ENCODE peak calls at places on chromosomes 13 and 19, in six cellular contexts. One of them, this sample, is unnamed.

GRCh38 chr19:11243798-11244169 is 4.4 kb downstream of the ANGPTL8 start:
- DNase-seq in cardiac muscle cell: no peak
- DNase-seq in lung: no peak
- DNase-seq in HCT116: no peak
- DNase-seq in transverse colon: no peak
- DNase-seq in pancreas: no peak
- DNase-seq in this sample: no peak

GRCh38 chr13:52845334-52845761 is 3.1 kb downstream of the PCDH8 start:
- DNase-seq in HCT116: no peak
- DNase-seq in cardiac muscle cell: peak; percentile 47
- DNase-seq in pancreas: no peak
- DNase-seq in transverse colon: no peak
- DNase-seq in lung: no peak
- DNase-seq in this sample: no peak

GRCh38 chr13:102136735-102137296 is 265.0 kb downstream of the FGF14 start:
- DNase-seq in cardiac muscle cell: no peak
- DNase-seq in pancreas: no peak
- DNase-seq in lung: no peak
- DNase-seq in transverse colon: no peak
- DNase-seq in HCT116: no peak
- DNase-seq in this sample: no peak

GRCh38 chr13:110714798-110715394 is 1.4 kb downstream of the ING1 start:
- DNase-seq in HCT116: no peak
- DNase-seq in pancreas: peak; percentile 73
- DNase-seq in transverse colon: peak; percentile 63
- DNase-seq in cardiac muscle cell: peak; percentile 63
- DNase-seq in lung: peak; percentile 61
- DNase-seq in this sample: peak; percentile 83

GRCh38 chr19:56507446-56508281 is at the start of gene ZNF471:
- DNase-seq in transverse colon: peak; percentile 95
- DNase-seq in pancreas: peak; percentile 98
- DNase-seq in cardiac muscle cell: peak; percentile 93
- DNase-seq in lung: peak; percentile 96
- DNase-seq in HCT116: no peak
- DNase-seq in this sample: peak; percentile 97

GRCh38 chr19:16366433-16367268 is 42.0 kb downstream of the KLF2 start:
- DNase-seq in transverse colon: no peak
- DNase-seq in HCT116: no peak
- DNase-seq in lung: no peak
- DNase-seq in cardiac muscle cell: no peak
- DNase-seq in pancreas: no peak
- DNase-seq in this sample: no peak

GRCh38 chr13:25371608-25372274 is at the start of gene ATP8A2:
- DNase-seq in transverse colon: no peak
- DNase-seq in lung: no peak
- DNase-seq in pancreas: no peak
- DNase-seq in HCT116: no peak
- DNase-seq in cardiac muscle cell: peak; percentile 59
- DNase-seq in this sample: no peak

GRCh38 chr19:8585057-8585893 is 8.0 kb upstream of the MYO1F start:
- DNase-seq in pancreas: no peak
- DNase-seq in HCT116: no peak
- DNase-seq in cardiac muscle cell: no peak
- DNase-seq in transverse colon: no peak
- DNase-seq in lung: no peak
- DNase-seq in this sample: no peak

GRCh38 chr13:109784590-109785140 is 1.7 kb downstream of the IRS2 start:
- DNase-seq in cardiac muscle cell: peak; percentile 89
- DNase-seq in transverse colon: peak; percentile 80
- DNase-seq in lung: peak; percentile 72
- DNase-seq in pancreas: peak; percentile 59
- DNase-seq in HCT116: no peak
- DNase-seq in this sample: peak; percentile 88

GRCh38 chr19:17097593-17098126 is 22.1 kb downstream of the MYO9B start:
- DNase-seq in cardiac muscle cell: peak; percentile 68
- DNase-seq in HCT116: no peak
- DNase-seq in transverse colon: no peak
- DNase-seq in pancreas: no peak
- DNase-seq in lung: no peak
- DNase-seq in this sample: no peak

GRCh38 chr13:93727301-93728141 is 500.9 kb downstream of the GPC6 start:
- DNase-seq in HCT116: no peak
- DNase-seq in transverse colon: no peak
- DNase-seq in cardiac muscle cell: peak; percentile 65
- DNase-seq in lung: no peak
- DNase-seq in pancreas: no peak
- DNase-seq in this sample: no peak

GRCh38 chr19:11659612-11660011 is 62.3 kb downstream of the ZNF627 start:
- DNase-seq in HCT116: no peak
- DNase-seq in cardiac muscle cell: no peak
- DNase-seq in lung: no peak
- DNase-seq in pancreas: no peak
- DNase-seq in transverse colon: no peak
- DNase-seq in this sample: no peak

GRCh38 chr13:26022538-26023292 is 29.1 kb downstream of the SHISA2 start:
- DNase-seq in cardiac muscle cell: peak; percentile 88
- DNase-seq in lung: peak; percentile 85
- DNase-seq in HCT116: no peak
- DNase-seq in pancreas: peak; percentile 49
- DNase-seq in transverse colon: no peak
- DNase-seq in this sample: peak; percentile 54

GRCh38 chr13:91187522-91187921 is 160.0 kb upstream of the MIR17HG start:
- DNase-seq in lung: no peak
- DNase-seq in cardiac muscle cell: no peak
- DNase-seq in HCT116: no peak
- DNase-seq in transverse colon: no peak
- DNase-seq in pancreas: no peak
- DNase-seq in this sample: no peak

GRCh38 chr19:10744222-10744847 is 26.5 kb downstream of the DNM2 start:
- DNase-seq in lung: no peak
- DNase-seq in cardiac muscle cell: no peak
- DNase-seq in transverse colon: no peak
- DNase-seq in HCT116: no peak
- DNase-seq in pancreas: no peak
- DNase-seq in this sample: peak; percentile 51

GRCh38 chr13:97432232-97432916 is 1.6 kb upstream of the RAP2A start:
- DNase-seq in cardiac muscle cell: peak; percentile 3
- DNase-seq in HCT116: no peak
- DNase-seq in transverse colon: no peak
- DNase-seq in pancreas: no peak
- DNase-seq in lung: no peak
- DNase-seq in this sample: no peak

GRCh38 chr13:45718992-45719391 is 16.9 kb downstream of the CBY2 start:
- DNase-seq in cardiac muscle cell: no peak
- DNase-seq in transverse colon: no peak
- DNase-seq in lung: no peak
- DNase-seq in HCT116: no peak
- DNase-seq in pancreas: no peak
- DNase-seq in this sample: no peak

GRCh38 chr13:99380921-99381645 is 73.9 kb upstream of the GPR183 start:
- DNase-seq in cardiac muscle cell: no peak
- DNase-seq in HCT116: no peak
- DNase-seq in lung: no peak
- DNase-seq in pancreas: no peak
- DNase-seq in transverse colon: no peak
- DNase-seq in this sample: no peak

GRCh38 chr13:60538566-60538965 is 141.5 kb downstream of the TDRD3 start:
- DNase-seq in HCT116: no peak
- DNase-seq in pancreas: no peak
- DNase-seq in cardiac muscle cell: no peak
- DNase-seq in transverse colon: no peak
- DNase-seq in lung: no peak
- DNase-seq in this sample: no peak

GRCh38 chr13:98156259-98156658 is 13.4 kb downstream of the FARP1 start:
- DNase-seq in HCT116: no peak
- DNase-seq in transverse colon: no peak
- DNase-seq in pancreas: no peak
- DNase-seq in lung: no peak
- DNase-seq in cardiac muscle cell: no peak
- DNase-seq in this sample: no peak

GRCh38 chr13:53151692-53152421 is 123.2 kb downstream of the OLFM4 start:
- DNase-seq in HCT116: peak; percentile 15
- DNase-seq in lung: no peak
- DNase-seq in pancreas: peak; percentile 43
- DNase-seq in transverse colon: peak; percentile 44
- DNase-seq in cardiac muscle cell: peak; percentile 85
- DNase-seq in this sample: peak; percentile 72

GRCh38 chr13:50341526-50341925 is 326.3 kb downstream of the KCNRG start:
- DNase-seq in HCT116: no peak
- DNase-seq in cardiac muscle cell: no peak
- DNase-seq in lung: no peak
- DNase-seq in transverse colon: no peak
- DNase-seq in pancreas: no peak
- DNase-seq in this sample: no peak

GRCh38 chr13:110925023-110925608 is 10.2 kb upstream of the ANKRD10 start:
- DNase-seq in lung: no peak
- DNase-seq in pancreas: no peak
- DNase-seq in HCT116: no peak
- DNase-seq in transverse colon: no peak
- DNase-seq in cardiac muscle cell: peak; percentile 50
- DNase-seq in this sample: no peak

GRCh38 chr19:35045667-35046300 is 4.3 kb downstream of the HPN start:
- DNase-seq in transverse colon: no peak
- DNase-seq in pancreas: no peak
- DNase-seq in lung: no peak
- DNase-seq in HCT116: no peak
- DNase-seq in cardiac muscle cell: no peak
- DNase-seq in this sample: no peak

GRCh38 chr13:23020246-23020843 is 160.4 kb upstream of the SGCG start:
- DNase-seq in lung: no peak
- DNase-seq in HCT116: peak; percentile 61
- DNase-seq in cardiac muscle cell: peak; percentile 61
- DNase-seq in pancreas: no peak
- DNase-seq in transverse colon: peak; percentile 42
- DNase-seq in this sample: no peak

GRCh38 chr13:105920375-105920774 is 615.1 kb downstream of the EFNB2 start:
- DNase-seq in pancreas: no peak
- DNase-seq in HCT116: peak; percentile 78
- DNase-seq in cardiac muscle cell: no peak
- DNase-seq in lung: no peak
- DNase-seq in transverse colon: peak; percentile 21
- DNase-seq in this sample: peak; percentile 34

GRCh38 chr19:42003506-42004294 is 9.7 kb upstream of the ATP1A3 start:
- DNase-seq in HCT116: no peak
- DNase-seq in pancreas: no peak
- DNase-seq in transverse colon: no peak
- DNase-seq in cardiac muscle cell: no peak
- DNase-seq in lung: no peak
- DNase-seq in this sample: no peak

GRCh38 chr19:2100719-2101061 is 4.0 kb downstream of the IZUMO4 start:
- DNase-seq in lung: no peak
- DNase-seq in HCT116: no peak
- DNase-seq in transverse colon: no peak
- DNase-seq in cardiac muscle cell: no peak
- DNase-seq in pancreas: no peak
- DNase-seq in this sample: no peak

DNA sequence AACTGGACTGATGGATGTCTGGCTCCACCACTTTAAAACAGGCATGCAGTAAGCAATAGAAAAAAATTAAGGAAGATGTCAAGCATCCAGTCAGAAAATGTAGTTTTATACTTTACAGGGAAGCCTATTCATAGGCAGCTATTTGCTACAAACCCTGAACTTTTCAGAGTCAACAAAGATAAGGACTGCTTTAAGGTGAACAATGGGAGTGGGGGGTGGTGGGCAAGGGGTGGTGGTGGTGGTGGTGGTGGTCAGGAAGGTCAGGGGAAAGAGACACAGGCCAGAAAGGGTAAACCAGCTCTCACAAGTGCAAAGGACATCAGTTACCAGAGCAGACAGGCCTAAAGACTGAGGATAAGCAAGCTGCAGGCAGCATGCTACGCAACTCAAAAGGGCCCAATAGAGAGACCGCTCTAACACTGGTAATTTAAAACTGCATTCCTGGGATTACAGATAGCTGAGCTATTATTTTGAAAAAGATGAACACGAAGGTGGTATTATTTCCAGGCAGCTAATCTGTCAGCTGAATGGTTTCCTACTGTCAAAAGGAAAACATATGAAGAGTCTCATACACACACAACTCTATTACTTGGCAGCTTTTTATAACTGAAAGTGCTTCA is 14.8 kb downstream of the BRD4 start:
- DNase-seq in HCT116: no peak
- DNase-seq in pancreas: no peak
- DNase-seq in lung: no peak
- DNase-seq in cardiac muscle cell: no peak
- DNase-seq in transverse colon: no peak
- DNase-seq in this sample: no peak
- H3K4me1 ChIP-seq in HCT116: no peaks in the 10 kb centered on the region
- H3K4me1 ChIP-seq in pancreas: peaks cover 55% of the 10 kb centered on the region
- H3K4me1 ChIP-seq in lung: peaks cover 74% of the 10 kb centered on the region
- H3K4me1 ChIP-seq in cardiac muscle cell: peaks cover 52% of the 10 kb centered on the region
- H3K4me1 ChIP-seq in transverse colon: peaks cover 69% of the 10 kb centered on the region
- H3K4me1 ChIP-seq in this sample: peaks cover 40% of the 10 kb centered on the region

GRCh38 chr19:45505996-45506245 is 1.4 kb upstream of the VASP start:
- DNase-seq in cardiac muscle cell: no peak
- DNase-seq in transverse colon: no peak
- DNase-seq in HCT116: no peak
- DNase-seq in lung: no peak
- DNase-seq in pancreas: no peak
- DNase-seq in this sample: no peak

GRCh38 chr19:45506246-45506990 is 861 bp upstream of the VASP start:
- DNase-seq in cardiac muscle cell: peak; percentile 96
- DNase-seq in pancreas: peak; percentile 96
- DNase-seq in HCT116: peak; percentile 87
- DNase-seq in transverse colon: peak; percentile 98
- DNase-seq in lung: peak; percentile 96
- DNase-seq in this sample: peak; percentile 98

GRCh38 chr19:45501730-45502014 is 3.4 kb downstream of the PPM1N start:
- DNase-seq in HCT116: no peak
- DNase-seq in lung: no peak
- DNase-seq in transverse colon: no peak
- DNase-seq in pancreas: no peak
- DNase-seq in cardiac muscle cell: no peak
- DNase-seq in this sample: no peak

GRCh38 chr19:45505151-45505995 is 1.9 kb upstream of the VASP start:
- DNase-seq in pancreas: no peak
- DNase-seq in cardiac muscle cell: no peak
- DNase-seq in HCT116: no peak
- DNase-seq in lung: no peak
- DNase-seq in transverse colon: no peak
- DNase-seq in this sample: no peak

GRCh38 chr19:45503909-45504308 is 3.4 kb upstream of the VASP start:
- DNase-seq in cardiac muscle cell: no peak
- DNase-seq in transverse colon: no peak
- DNase-seq in pancreas: no peak
- DNase-seq in lung: no peak
- DNase-seq in HCT116: no peak
- DNase-seq in this sample: no peak
- H3K4me1 ChIP-seq in cardiac muscle cell: no peaks in the 10 kb centered on the region
- H3K4me1 ChIP-seq in transverse colon: peaks cover 13% of the 10 kb centered on the region
- H3K4me1 ChIP-seq in pancreas: peaks cover 8% of the 10 kb centered on the region
- H3K4me1 ChIP-seq in lung: no peaks in the 10 kb centered on the region
- H3K4me1 ChIP-seq in HCT116: peaks cover 37% of the 10 kb centered on the region
- H3K4me1 ChIP-seq in this sample: peaks cover 12% of the 10 kb centered on the region

GRCh38 chr19:46979770-46980105 is 39.9 kb upstream of the NPAS1 start:
- DNase-seq in lung: no peak
- DNase-seq in cardiac muscle cell: no peak
- DNase-seq in pancreas: no peak
- DNase-seq in HCT116: no peak
- DNase-seq in transverse colon: no peak
- DNase-seq in this sample: peak; percentile 27
- H3K4me1 ChIP-seq in lung: peaks cover 52% of the 10 kb centered on the region
- H3K4me1 ChIP-seq in cardiac muscle cell: peaks cover 41% of the 10 kb centered on the region
- H3K4me1 ChIP-seq in pancreas: peaks cover 42% of the 10 kb centered on the region
- H3K4me1 ChIP-seq in HCT116: peaks cover 43% of the 10 kb centered on the region
- H3K4me1 ChIP-seq in transverse colon: peaks cover 47% of the 10 kb centered on the region
- H3K4me1 ChIP-seq in this sample: peaks cover 32% of the 10 kb centered on the region

GRCh38 chr13:27088619-27089018 is 83.0 kb downstream of the USP12 start:
- DNase-seq in cardiac muscle cell: no peak
- DNase-seq in lung: no peak
- DNase-seq in transverse colon: no peak
- DNase-seq in HCT116: no peak
- DNase-seq in pancreas: no peak
- DNase-seq in this sample: no peak
- H3K4me1 ChIP-seq in cardiac muscle cell: no peaks in the 10 kb centered on the region
- H3K4me1 ChIP-seq in lung: peaks cover 4% of the 10 kb centered on the region
- H3K4me1 ChIP-seq in transverse colon: no peaks in the 10 kb centered on the region
- H3K4me1 ChIP-seq in HCT116: no peaks in the 10 kb centered on the region
- H3K4me1 ChIP-seq in pancreas: no peaks in the 10 kb centered on the region
- H3K4me1 ChIP-seq in this sample: no peaks in the 10 kb centered on the region